ENCODE peak calls at places on chromosomes 5 and 9, in seven cellular contexts. H is kidney glomerular epithelial cell; J is HTR-8/SVneo; E is stimulated activated CD4-positive, alpha-beta T cell treated with anti-CD3 and anti-CD28 coated beads, Interleukin-2, amount 100 ng/mL, for 24 hours; L is cardiac muscle cell; U is tibial nerve; V is myocyte. X is an unnamed sample.
A peak's percentile ranks its signal among the peaks of the same experiment; 100 is the strongest.

GRCh38 chr9:100534401-100534800 is 43.5 kb upstream of the CAVIN4 start:
- DNase-seq in H (no peak), J (no peak), E (no peak), L (no peak), U (no peak), V (no peak), X (no peak)

GRCh38 chr5:151923865-151924264 is 786 bp downstream of the GLRA1 start:
- DNase-seq in H (no peak), J (no peak), E (no peak), L (peak; percentile 12), U (no peak), V (no peak), X (no peak)

GRCh38 chr9:109912726-109913460 is 132.9 kb downstream of the PALM2AKAP2 start:
- DNase-seq in H (no peak), J (no peak), E (no peak), L (peak; percentile 40), U (no peak), V (no peak), X (no peak)

GRCh38 chr9:9392755-9393154 is 1220.0 kb downstream of the PTPRD start:
- DNase-seq in H (no peak), J (no peak), E (no peak), L (no peak), U (no peak), V (no peak), X (no peak)

GRCh38 chr5:23506329-23507236 is 826 bp upstream of the PRDM9 start:
- DNase-seq in H (peak; percentile 20), J (peak; percentile 22), E (no peak), L (peak; percentile 63), U (no peak), V (no peak), X (no peak)

GRCh38 chr9:86262436-86262835 is 3.0 kb upstream of the C9orf153 start:
- DNase-seq in H (no peak), J (no peak), E (no peak), L (no peak), U (no peak), V (no peak), X (no peak)

GRCh38 chr5:136729901-136730355 is 364.6 kb upstream of the TRPC7 start:
- DNase-seq in H (peak; percentile 98), J (peak; percentile 51), E (no peak), L (peak; percentile 50), U (no peak), V (peak; percentile 8), X (no peak)

GRCh38 chr9:137457406-137458193 is 1.5 kb downstream of the NSMF start:
- DNase-seq in H (no peak), J (no peak), E (no peak), L (no peak), U (no peak), V (no peak), X (no peak)

GRCh38 chr5:84718377-84718776 is 333.7 kb upstream of the EDIL3 start:
- DNase-seq in H (no peak), J (no peak), E (no peak), L (peak; percentile 8), U (no peak), V (peak; percentile 14), X (no peak)

GRCh38 chr5:62143268-62144229 is 162.5 kb upstream of the KIF2A start:
- DNase-seq in H (peak; percentile 24), J (peak; percentile 20), E (no peak), L (peak; percentile 49), U (no peak), V (peak; percentile 28), X (no peak)

GRCh38 chr9:113302792-113303418 is at the start of gene RNF183:
- DNase-seq in H (peak; percentile 55), J (no peak), E (no peak), L (no peak), U (no peak), V (no peak), X (no peak)

GRCh38 chr5:124828731-124829130 is 82.3 kb upstream of the ZNF608 start:
- DNase-seq in H (no peak), J (no peak), E (no peak), L (no peak), U (no peak), V (no peak), X (no peak)

GRCh38 chr9:135075234-135076142 is 12.0 kb upstream of the OLFM1 start:
- DNase-seq in H (no peak), J (no peak), E (no peak), L (peak; percentile 33), U (peak; percentile 40), V (no peak), X (no peak)

GRCh38 chr9:105053209-105053652 is 125.3 kb upstream of the ABCA1 start:
- DNase-seq in H (peak; percentile 31), J (no peak), E (peak; percentile 59), L (peak; percentile 87), U (no peak), V (peak; percentile 38), X (no peak)